ENCODE peak calls at places on chromosome 7, in ten cellular contexts. W, I, H, B, V, G, L, C, T and J are unnamed samples.

GRCh38 chr7:130490287-130490686 is 1.6 kb upstream of the MEST start:
- DNase-seq in I (no peak), L (no peak), V (no peak), C (no peak), B (no peak), T (no peak), W (no peak), G (no peak), H (no peak), J (no peak)

GRCh38 chr7:127881564-127881963 is 149.7 kb downstream of the LRRC4 start:
- DNase-seq in L (no peak), H (no peak), V (no peak), B (no peak), C (no peak), I (no peak), T (no peak), W (no peak), G (no peak), J (no peak)

GRCh38 chr7:3591944-3592343 is 290.9 kb downstream of the SDK1 start:
- DNase-seq in H (no peak), V (no peak), C (no peak), T (no peak), L (no peak), B (no peak), W (no peak), I (no peak), G (no peak), J (no peak)

GRCh38 chr7:55280031-55280454 is 85.1 kb upstream of the LANCL2 start:
- DNase-seq in I (peak; percentile 11), V (peak; percentile 85), B (peak; percentile 83), L (peak; percentile 77), G (peak; percentile 77), T (peak; percentile 48), C (peak; percentile 76), H (peak; percentile 84), W (peak; percentile 80), J (peak; percentile 37)

GRCh38 chr7:13834328-13834761 is 155.1 kb downstream of the ETV1 start:
- DNase-seq in V (no peak), L (peak; percentile 13), I (no peak), H (no peak), C (no peak), W (no peak), T (no peak), B (no peak), G (no peak), J (no peak)

GRCh38 chr7:25002826-25003225 is 22.8 kb upstream of the OSBPL3 start:
- DNase-seq in H (peak; percentile 41), C (no peak), B (no peak), G (no peak), V (no peak), T (no peak), W (no peak), I (no peak), L (no peak), J (no peak)

GRCh38 chr7:32774411-32774970 is 117.1 kb downstream of the KBTBD2 start:
- DNase-seq in C (no peak), V (no peak), H (peak; percentile 13), L (no peak), I (no peak), G (no peak), T (no peak), W (no peak), B (no peak), J (no peak)

GRCh38 chr7:92645531-92646061 is 55.4 kb upstream of the FAM133B start:
- DNase-seq in W (peak; percentile 33), H (no peak), B (peak; percentile 91), C (peak; percentile 81), L (peak; percentile 90), G (no peak), T (no peak), I (no peak), V (peak; percentile 85), J (no peak)

GRCh38 chr7:102993532-102994029 is 80.8 kb downstream of the LRRC17 start:
- DNase-seq in C (no peak), W (peak; percentile 50), G (no peak), B (no peak), H (peak; percentile 33), V (peak; percentile 73), L (no peak), T (no peak), I (no peak), J (no peak)

GRCh38 chr7:617614-618538 is 98.2 kb upstream of the PDGFA start:
- DNase-seq in B (no peak), V (no peak), T (no peak), I (no peak), W (no peak), L (no peak), G (no peak), H (no peak), C (no peak), J (no peak)

GRCh38 chr7:40579401-40579800 is 444.6 kb downstream of the SUGCT start:
- DNase-seq in C (peak; percentile 9), V (no peak), I (no peak), B (no peak), T (no peak), L (peak; percentile 28), H (peak; percentile 9), G (no peak), W (no peak), J (no peak)

GRCh38 chr7:25496394-25497103 is 268.3 kb upstream of the NPVF start:
- DNase-seq in V (no peak), H (no peak), G (no peak), I (no peak), L (no peak), C (no peak), B (no peak), T (no peak), W (no peak), J (peak; percentile 39)

GRCh38 chr7:33130184-33130583 is 820 bp downstream of the BBS9 start:
- DNase-seq in H (peak; percentile 31), B (no peak), V (peak; percentile 34), W (no peak), G (no peak), C (peak; percentile 33), I (no peak), L (no peak), T (no peak), J (no peak)